ENCODE peak calls at places on chromosomes 16 and 17, in six cellular contexts. N is endodermal cell, T is fibroblast of lung, Y is colonic mucosa, S is neuronal stem cell, H is GM23248. G is an unnamed sample.

GRCh38 chr17:82960419-82961271 is 118.8 kb upstream of the METRNL start:
- DNase-seq in T (no peak), H (no peak), S (no peak), Y (no peak), N (no peak), G (no peak)

GRCh38 chr16:49663081-49664057 is 192.5 kb downstream of the ZNF423 start:
- DNase-seq in N (no peak), T (no peak), H (peak; percentile 35), S (no peak), Y (peak; percentile 34), G (no peak)

GRCh38 chr16:56623637-56624036 is 1.9 kb upstream of the MT1E start:
- DNase-seq in N (no peak), T (no peak), H (no peak), Y (no peak), S (no peak), G (no peak)

GRCh38 chr16:82263456-82264159 is 93.6 kb upstream of the MPHOSPH6 start:
- DNase-seq in N (peak; percentile 80), T (peak; percentile 52), S (peak; percentile 65), H (peak; percentile 64), Y (peak; percentile 64), G (no peak)

GRCh38 chr16:88067530-88068411 is 116.5 kb downstream of the BANP start:
- DNase-seq in H (no peak), N (no peak), S (no peak), T (no peak), Y (no peak), G (no peak)

GRCh38 chr17:75430159-75430748 is 24.8 kb upstream of the GRB2 start:
- DNase-seq in Y (no peak), H (no peak), T (no peak), S (peak; percentile 75), N (peak; percentile 88), G (no peak)

GRCh38 chr16:56610017-56610608 is 1.7 kb downstream of the MT2A start:
- DNase-seq in H (peak; percentile 96), Y (peak; percentile 61), T (peak; percentile 90), S (no peak), N (no peak), G (no peak)

GRCh38 chr16:70253291-70254094 is 1.8 kb upstream of the EXOSC6 start:
- DNase-seq in H (peak; percentile 56), T (peak; percentile 47), N (peak; percentile 90), Y (peak; percentile 46), S (peak; percentile 20), G (no peak)

GRCh38 chr16:78689536-78689935 is 590.1 kb downstream of the WWOX start:
- DNase-seq in T (no peak), H (no peak), N (no peak), Y (no peak), S (no peak), G (no peak)

GRCh38 chr17:27239046-27239445 is 54.9 kb upstream of the WSB1 start:
- DNase-seq in H (no peak), Y (no peak), T (no peak), S (no peak), N (no peak), G (no peak)

GRCh38 chr17:70955441-70955840 is 786.1 kb downstream of the KCNJ2 start:
- DNase-seq in S (no peak), N (no peak), H (no peak), Y (no peak), T (no peak), G (no peak)

GRCh38 chr17:14373587-14374259 is 72.8 kb downstream of the HS3ST3B1 start:
- DNase-seq in S (no peak), T (peak; percentile 25), Y (no peak), H (peak; percentile 64), N (no peak), G (no peak)

GRCh38 chr16:85981826-85982562 is 83.0 kb downstream of the IRF8 start:
- DNase-seq in T (no peak), S (no peak), N (no peak), H (no peak), Y (no peak), G (no peak)

GRCh38 chr16:12137344-12138094 is 161.0 kb downstream of the SNX29 start:
- DNase-seq in N (no peak), S (no peak), Y (peak; percentile 24), T (no peak), H (no peak), G (no peak)

GRCh38 chr17:830950-831349 is 48.8 kb downstream of the MRM3 start:
- DNase-seq in H (no peak), N (no peak), T (no peak), Y (no peak), S (no peak), G (no peak)

GRCh38 chr16:57985204-57986121 is 14.5 kb upstream of the CNGB1 start:
- DNase-seq in S (no peak), H (no peak), Y (no peak), T (no peak), N (peak; percentile 75), G (no peak)

GRCh38 chr16:30619207-30619606 is 9.0 kb upstream of the ZNF689 start:
- DNase-seq in T (peak; percentile 32), Y (no peak), H (peak; percentile 58), S (no peak), N (no peak), G (no peak)

GRCh38 chr16:11389083-11389482 is 43.8 kb downstream of the RMI2 start:
- DNase-seq in S (no peak), Y (no peak), H (no peak), T (no peak), N (no peak), G (no peak)

GRCh38 chr16:85673529-85674417 is 15.0 kb downstream of the GINS2 start:
- DNase-seq in T (peak; percentile 67), N (no peak), H (peak; percentile 55), Y (no peak), S (no peak), G (no peak)

GRCh38 chr17:38579934-38580333 is 25.8 kb downstream of the SRCIN1 start:
- DNase-seq in H (peak; percentile 73), Y (no peak), N (peak; percentile 94), T (no peak), S (no peak), G (no peak)

GRCh38 chr16:83912152-83912948 is 13.4 kb downstream of the MLYCD start:
- DNase-seq in N (no peak), Y (no peak), H (no peak), T (peak; percentile 34), S (no peak), G (no peak)

GRCh38 chr17:80362428-80363119 is 52.4 kb upstream of the ENDOV start:
- DNase-seq in Y (no peak), S (no peak), N (no peak), H (peak; percentile 38), T (peak; percentile 83), G (no peak)

DNA sequence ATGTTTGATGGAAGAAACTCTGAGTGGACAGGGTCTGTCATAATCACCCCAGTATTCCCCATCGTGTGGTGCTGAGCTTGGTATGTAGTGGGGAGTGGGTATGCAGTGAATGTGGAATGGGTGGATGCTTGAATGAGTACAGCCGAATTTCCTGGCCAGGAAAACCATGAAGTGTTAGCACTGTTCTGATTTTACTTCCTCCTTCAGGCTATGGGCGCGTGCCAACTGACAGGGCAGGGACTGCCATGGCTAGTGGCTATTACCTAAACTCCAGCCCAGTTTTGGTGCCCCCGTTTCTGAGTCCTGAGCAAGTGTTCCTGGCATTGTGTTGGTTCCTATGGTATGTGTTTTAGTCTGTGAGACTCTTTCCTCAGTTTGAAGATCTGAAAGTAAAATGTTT is 48.6 kb downstream of the PRKCA start:
- DNase-seq in T (no peak), H (no peak), S (no peak), Y (peak; percentile 83), N (no peak), G (no peak)
- H3K4me3 ChIP-seq in T (no peak overlapping the region), H (no peak overlapping the region), S (no peak overlapping the region), Y (no peak overlapping the region), N (no peak overlapping the region), G (no peak overlapping the region)

DNA sequence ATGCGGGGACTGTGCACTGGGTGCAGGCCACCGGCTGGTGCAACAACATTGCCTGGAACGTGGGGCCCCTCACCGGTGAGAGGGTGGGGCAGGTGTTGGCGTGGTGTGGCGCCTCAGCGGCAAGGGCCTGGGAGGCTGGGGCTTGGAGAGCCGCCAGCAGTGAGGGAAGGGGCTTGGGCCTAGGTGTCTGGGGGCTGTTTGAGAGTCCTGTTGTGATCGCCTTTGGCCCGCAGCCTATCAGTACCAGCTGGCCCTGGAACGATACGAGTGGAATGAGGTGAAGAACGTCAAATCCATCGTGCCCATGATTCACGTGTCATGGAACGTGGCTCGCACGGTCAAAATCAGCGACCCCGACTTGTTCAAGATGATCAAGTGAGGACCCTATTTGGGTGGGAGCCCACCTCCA is 2.6 kb upstream of the TMEM88 start:
- DNase-seq in Y (no peak), T (no peak), S (no peak), N (no peak), H (no peak), G (no peak)
- H3K36me3 ChIP-seq in Y (peaks cover 20% of the 10 kb centered on the region), T (peaks cover 46% of the 10 kb centered on the region), S (peaks cover 42% of the 10 kb centered on the region), N (peaks cover 41% of the 10 kb centered on the region), H (no peaks in the 10 kb centered on the region), G (peaks cover 66% of the 10 kb centered on the region)

GRCh38 chr17:2797226-2797625 is 988 bp downstream of the RAP1GAP2 start:
- DNase-seq in T (no peak), H (no peak), Y (peak; percentile 38), N (no peak), S (no peak), G (no peak)

GRCh38 chr17:2797632-2798031 is 1.4 kb downstream of the RAP1GAP2 start:
- DNase-seq in H (no peak), Y (peak; percentile 91), S (no peak), T (no peak), N (no peak), G (no peak)

GRCh38 chr17:2798679-2799078 is 2.4 kb downstream of the RAP1GAP2 start:
- DNase-seq in H (no peak), Y (no peak), S (no peak), N (peak; percentile 92), T (no peak), G (no peak)

GRCh38 chr17:2799653-2800052 is 3.4 kb downstream of the RAP1GAP2 start:
- DNase-seq in H (no peak), T (no peak), N (no peak), S (no peak), Y (no peak), G (no peak)

DNA sequence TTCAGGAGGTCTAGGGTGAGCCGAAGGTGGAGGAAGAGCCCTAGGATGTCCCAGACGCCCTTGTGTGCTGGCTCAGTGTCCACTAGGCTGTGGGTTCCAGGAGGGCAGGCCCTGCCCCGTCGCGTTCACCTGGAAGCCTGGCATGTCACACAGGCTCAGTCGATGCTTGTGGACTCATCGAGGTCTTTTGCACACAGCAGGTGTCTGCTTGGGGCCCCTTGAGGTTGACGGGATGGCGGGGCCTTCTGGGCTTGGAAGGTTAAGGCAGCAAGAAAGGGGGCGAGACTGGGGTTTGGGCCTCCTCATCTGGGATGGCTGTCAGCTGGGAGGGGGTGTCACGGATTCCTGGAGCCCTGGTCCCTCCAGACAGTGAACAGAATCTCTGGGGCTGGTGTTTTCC is 1.9 kb downstream of the RAP1GAP2 start:
- DNase-seq in Y (no peak), S (no peak), N (peak; percentile 57), T (no peak), H (no peak), G (no peak)
- H3K9ac ChIP-seq in Y (no peak overlapping the region), S (no peak overlapping the region), N (no peak overlapping the region), T (no peak overlapping the region), H (no peak overlapping the region), G (no peak overlapping the region)

DNA sequence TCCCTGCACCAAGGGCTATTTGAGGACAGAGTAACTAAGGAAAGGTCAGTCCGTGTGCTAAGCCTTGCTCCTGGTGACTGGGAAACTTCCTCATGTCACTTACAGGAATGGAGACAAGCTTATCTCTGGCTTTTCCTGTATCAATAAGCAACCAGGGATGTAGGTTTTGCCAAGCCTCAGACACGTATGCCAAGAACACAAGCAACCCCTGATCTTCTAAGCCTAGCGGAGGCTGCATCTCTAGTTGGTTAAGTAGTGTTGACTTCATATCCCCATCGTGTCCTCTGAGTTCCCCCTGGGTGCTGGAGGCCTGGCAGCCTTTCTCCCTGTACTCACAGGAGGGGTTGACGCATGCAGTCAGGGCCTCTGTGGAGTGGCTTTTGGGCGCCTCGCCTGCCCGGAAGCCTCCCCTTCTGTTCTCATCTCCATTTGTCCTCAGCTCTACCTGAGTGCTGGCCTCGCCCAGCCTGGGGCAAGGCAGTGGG is 1.4 kb upstream of the C1QTNF1 start:
- DNase-seq in N (peak; percentile 48), H (no peak), Y (no peak), T (no peak), S (no peak), G (no peak)
- H3K4me3 ChIP-seq in N (no peak overlapping the region), H (no peak overlapping the region), Y (no peak overlapping the region), T (no peak overlapping the region), S (no peak overlapping the region), G (no peak overlapping the region)

G was measured in SK-N-MC.